ENCODE peak calls at places on chromosomes 1 and 21, in nine cellular contexts. H, V, D, F, L, R, U, K and Z are unnamed samples.

GRCh38 chr1:57615956-57616355 is 192.1 kb upstream of the DAB1 start:
- DNase-seq in U (no peak), V (no peak), H (no peak), R (no peak), F (no peak), D (no peak), L (no peak), K (no peak), Z (no peak)

GRCh38 chr1:185581961-185582725 is 152.0 kb upstream of the HMCN1 start:
- DNase-seq in K (no peak), L (no peak), R (no peak), U (no peak), V (no peak), F (no peak), H (no peak), D (no peak), Z (no peak)

GRCh38 chr21:33026299-33026858 is 644 bp downstream of the OLIG2 start:
- DNase-seq in R (no peak), F (no peak), L (no peak), H (no peak), K (no peak), U (no peak), D (no peak), V (no peak), Z (no peak)

GRCh38 chr1:14599173-14599754 is 779 bp downstream of the KAZN start:
- DNase-seq in V (no peak), F (no peak), K (no peak), U (no peak), H (no peak), R (no peak), L (peak), D (no peak), Z (peak)

GRCh38 chr1:2418791-2419320 is 6.5 kb upstream of the PEX10 start:
- DNase-seq in K (no peak), L (no peak), R (no peak), V (no peak), U (no peak), F (no peak), D (no peak), H (no peak), Z (no peak)

GRCh38 chr1:53107570-53108322 is 34.7 kb downstream of the SLC1A7 start:
- DNase-seq in D (no peak), V (peak), H (no peak), F (no peak), R (no peak), L (peak), K (no peak), U (no peak), Z (no peak)

GRCh38 chr1:154546264-154547043 is 12.0 kb downstream of the UBE2Q1 start:
- DNase-seq in U (peak), L (peak), K (peak), R (peak), F (no peak), H (peak), D (no peak), V (peak), Z (no peak)

GRCh38 chr1:11649237-11649623 is 5.0 kb downstream of the FBXO2 start:
- DNase-seq in H (no peak), V (no peak), R (no peak), D (no peak), F (no peak), U (no peak), L (no peak), K (no peak), Z (no peak)

GRCh38 chr1:19694298-19694697 is 29.6 kb downstream of the HTR6 start:
- DNase-seq in H (no peak), F (no peak), V (no peak), K (no peak), R (no peak), U (no peak), D (no peak), L (no peak), Z (no peak)

GRCh38 chr1:40047769-40048168 is 7.2 kb downstream of the CAP1 start:
- DNase-seq in L (no peak), U (no peak), K (no peak), R (no peak), D (no peak), F (no peak), H (no peak), V (no peak), Z (no peak)

GRCh38 chr1:230807029-230807428 is 59.8 kb downstream of the CAPN9 start:
- DNase-seq in H (no peak), F (no peak), D (no peak), V (no peak), L (no peak), K (peak), R (no peak), U (no peak), Z (no peak)

GRCh38 chr1:26360051-26360806 is 6.3 kb upstream of the CRYBG2 start:
- DNase-seq in R (peak), L (no peak), V (no peak), H (no peak), D (no peak), F (no peak), U (no peak), K (no peak), Z (no peak)

GRCh38 chr1:175268720-175269119 is 76.1 kb upstream of the KIAA0040 start:
- DNase-seq in R (no peak), L (peak), D (no peak), F (no peak), U (no peak), V (no peak), H (no peak), K (no peak), Z (no peak)